ENCODE peak calls at places on chromosome 17, in seven cellular contexts. One of them, this sample, is unnamed.

GRCh38 chr17:77471984-77472836 is 331.4 kb downstream of the SEC14L1 start:
- DNase-seq in Peyer's patch: no peak
- DNase-seq in body of pancreas: no peak
- DNase-seq in IMR-90: peak; percentile 64
- DNase-seq in heart left ventricle: no peak
- DNase-seq in ovary: peak; percentile 67
- DNase-seq in uterus: peak; percentile 82
- DNase-seq in this sample: no peak

GRCh38 chr17:31371511-31372097 is 19.9 kb upstream of the RAB11FIP4 start:
- DNase-seq in ovary: no peak
- DNase-seq in heart left ventricle: no peak
- DNase-seq in body of pancreas: no peak
- DNase-seq in IMR-90: peak; percentile 73
- DNase-seq in uterus: no peak
- DNase-seq in Peyer's patch: no peak
- DNase-seq in this sample: no peak

GRCh38 chr17:2144701-2145100 is 89.8 kb downstream of the HIC1 start:
- DNase-seq in heart left ventricle: no peak
- DNase-seq in body of pancreas: no peak
- DNase-seq in ovary: no peak
- DNase-seq in uterus: no peak
- DNase-seq in IMR-90: no peak
- DNase-seq in Peyer's patch: no peak
- DNase-seq in this sample: no peak

GRCh38 chr17:48240562-48241130 is 133.1 kb downstream of the SNX11 start:
- DNase-seq in Peyer's patch: no peak
- DNase-seq in body of pancreas: no peak
- DNase-seq in IMR-90: peak; percentile 11
- DNase-seq in heart left ventricle: no peak
- DNase-seq in ovary: no peak
- DNase-seq in uterus: no peak
- DNase-seq in this sample: no peak

GRCh38 chr17:61058066-61058465 is 341.6 kb upstream of the TBX2 start:
- DNase-seq in heart left ventricle: no peak
- DNase-seq in IMR-90: no peak
- DNase-seq in body of pancreas: no peak
- DNase-seq in uterus: no peak
- DNase-seq in ovary: no peak
- DNase-seq in Peyer's patch: no peak
- DNase-seq in this sample: no peak

GRCh38 chr17:2337152-2337810 is at the start of gene SGSM2:
- DNase-seq in IMR-90: peak; percentile 34
- DNase-seq in ovary: peak; percentile 79
- DNase-seq in body of pancreas: peak; percentile 59
- DNase-seq in heart left ventricle: peak; percentile 84
- DNase-seq in uterus: peak; percentile 45
- DNase-seq in Peyer's patch: peak; percentile 71
- DNase-seq in this sample: no peak

GRCh38 chr17:77769762-77770161 is 188.7 kb upstream of the TNRC6C start:
- DNase-seq in body of pancreas: no peak
- DNase-seq in IMR-90: no peak
- DNase-seq in Peyer's patch: no peak
- DNase-seq in uterus: no peak
- DNase-seq in ovary: no peak
- DNase-seq in heart left ventricle: no peak
- DNase-seq in this sample: no peak

GRCh38 chr17:58417300-58418092 is at the start of gene RNF43:
- DNase-seq in Peyer's patch: peak; percentile 93
- DNase-seq in body of pancreas: peak; percentile 98
- DNase-seq in heart left ventricle: peak; percentile 79
- DNase-seq in ovary: peak; percentile 77
- DNase-seq in uterus: peak; percentile 92
- DNase-seq in IMR-90: peak; percentile 71
- DNase-seq in this sample: peak; percentile 96

GRCh38 chr17:43316522-43317142 is 82.2 kb upstream of the ARL4D start:
- DNase-seq in IMR-90: no peak
- DNase-seq in ovary: no peak
- DNase-seq in heart left ventricle: no peak
- DNase-seq in body of pancreas: peak; percentile 55
- DNase-seq in Peyer's patch: no peak
- DNase-seq in uterus: no peak
- DNase-seq in this sample: no peak

GRCh38 chr17:61403846-61404701 is 4.4 kb downstream of the TBX2 start:
- DNase-seq in body of pancreas: no peak
- DNase-seq in ovary: peak; percentile 20
- DNase-seq in uterus: peak; percentile 16
- DNase-seq in Peyer's patch: peak; percentile 50
- DNase-seq in IMR-90: peak; percentile 69
- DNase-seq in heart left ventricle: peak; percentile 64
- DNase-seq in this sample: no peak

GRCh38 chr17:20116683-20117309 is 107.6 kb downstream of the SPECC1 start:
- DNase-seq in body of pancreas: peak; percentile 42
- DNase-seq in IMR-90: peak; percentile 41
- DNase-seq in ovary: peak; percentile 43
- DNase-seq in uterus: peak; percentile 56
- DNase-seq in Peyer's patch: no peak
- DNase-seq in heart left ventricle: no peak
- DNase-seq in this sample: no peak

GRCh38 chr17:64275016-64275415 is 12.0 kb upstream of the TEX2 start:
- DNase-seq in IMR-90: no peak
- DNase-seq in ovary: no peak
- DNase-seq in Peyer's patch: no peak
- DNase-seq in body of pancreas: no peak
- DNase-seq in uterus: no peak
- DNase-seq in heart left ventricle: no peak
- DNase-seq in this sample: no peak

GRCh38 chr17:64273006-64273405 is 9.9 kb upstream of the TEX2 start:
- DNase-seq in Peyer's patch: no peak
- DNase-seq in uterus: no peak
- DNase-seq in IMR-90: no peak
- DNase-seq in body of pancreas: no peak
- DNase-seq in ovary: no peak
- DNase-seq in heart left ventricle: no peak
- DNase-seq in this sample: no peak

GRCh38 chr17:64270885-64271284 is 7.8 kb upstream of the TEX2 start:
- DNase-seq in heart left ventricle: no peak
- DNase-seq in uterus: no peak
- DNase-seq in Peyer's patch: no peak
- DNase-seq in IMR-90: no peak
- DNase-seq in body of pancreas: no peak
- DNase-seq in ovary: no peak
- DNase-seq in this sample: no peak

GRCh38 chr17:64264891-64265290 is 1.8 kb upstream of the TEX2 start:
- DNase-seq in body of pancreas: no peak
- DNase-seq in Peyer's patch: no peak
- DNase-seq in heart left ventricle: no peak
- DNase-seq in uterus: no peak
- DNase-seq in ovary: no peak
- DNase-seq in IMR-90: no peak
- DNase-seq in this sample: no peak

GRCh38 chr17:64269687-64270649 is 6.9 kb upstream of the TEX2 start:
- DNase-seq in IMR-90: no peak
- DNase-seq in heart left ventricle: no peak
- DNase-seq in uterus: no peak
- DNase-seq in body of pancreas: no peak
- DNase-seq in ovary: no peak
- DNase-seq in Peyer's patch: no peak
- DNase-seq in this sample: no peak
- TF ChIP-seq POLR2A in IMR-90: no peak
- TF ChIP-seq POLR2A in heart left ventricle: no peak
- TF ChIP-seq POLR2A in uterus: no peak
- TF ChIP-seq POLR2A in body of pancreas: no peak
- TF ChIP-seq POLR2A in ovary: no peak
- TF ChIP-seq POLR2A in Peyer's patch: no peak
- TF ChIP-seq POLR2A in this sample: no peak

GRCh38 chr17:73189417-73190099 is 3.3 kb upstream of the COG1 start:
- DNase-seq in ovary: no peak
- DNase-seq in IMR-90: peak; percentile 76
- DNase-seq in heart left ventricle: no peak
- DNase-seq in Peyer's patch: no peak
- DNase-seq in uterus: no peak
- DNase-seq in body of pancreas: no peak
- DNase-seq in this sample: no peak

GRCh38 chr17:73191443-73192218 is 1.2 kb upstream of the COG1 start:
- DNase-seq in body of pancreas: peak; percentile 73
- DNase-seq in heart left ventricle: no peak
- DNase-seq in Peyer's patch: peak; percentile 81
- DNase-seq in uterus: peak; percentile 65
- DNase-seq in IMR-90: peak; percentile 69
- DNase-seq in ovary: peak; percentile 58
- DNase-seq in this sample: no peak

GRCh38 chr17:73192894-73193701 is at the start of gene COG1:
- DNase-seq in heart left ventricle: peak; percentile 95
- DNase-seq in IMR-90: peak; percentile 84
- DNase-seq in uterus: peak; percentile 87
- DNase-seq in body of pancreas: peak; percentile 89
- DNase-seq in ovary: peak; percentile 79
- DNase-seq in Peyer's patch: peak; percentile 93
- DNase-seq in this sample: peak; percentile 96

GRCh38 chr17:73194514-73195222 is 1.8 kb downstream of the COG1 start:
- DNase-seq in uterus: no peak
- DNase-seq in Peyer's patch: no peak
- DNase-seq in IMR-90: peak; percentile 90
- DNase-seq in body of pancreas: no peak
- DNase-seq in ovary: no peak
- DNase-seq in heart left ventricle: no peak
- DNase-seq in this sample: no peak

DNA sequence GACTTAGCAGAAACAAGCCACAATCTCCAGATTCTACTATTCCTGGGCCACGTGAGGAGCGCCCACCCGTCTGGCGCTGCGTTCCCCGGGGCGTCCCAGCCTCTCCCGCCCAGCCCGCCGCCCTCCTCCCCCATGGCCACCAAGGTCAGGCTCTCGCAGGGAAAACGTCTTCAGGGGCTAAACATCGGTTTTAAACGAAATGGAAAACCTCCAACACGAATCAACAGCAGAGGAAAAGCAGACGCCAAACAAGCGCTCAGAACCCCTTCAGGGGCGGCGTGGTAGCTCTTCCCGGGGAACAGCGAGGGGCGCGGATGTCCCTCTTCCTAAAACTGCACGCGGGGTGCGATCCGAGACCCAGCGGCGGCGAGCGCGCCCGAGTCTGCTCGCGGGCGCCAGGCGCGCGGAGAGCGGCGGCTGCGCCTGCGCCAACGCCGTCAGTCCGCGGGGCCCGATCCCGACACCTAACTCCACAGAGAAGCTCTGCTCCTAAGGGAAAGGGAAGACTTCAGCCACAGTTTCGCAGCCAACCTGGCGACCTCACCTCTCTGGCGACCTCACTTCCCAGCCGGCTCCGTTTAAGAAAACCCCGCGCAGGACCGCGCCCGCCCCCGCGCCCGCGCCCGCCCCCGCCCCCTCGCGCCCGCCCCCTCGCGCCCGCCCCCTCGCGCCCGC is 499 bp upstream of the COG1 start:
- DNase-seq in uterus: peak; percentile 61
- DNase-seq in IMR-90: peak; percentile 65
- DNase-seq in ovary: peak; percentile 76
- DNase-seq in Peyer's patch: peak; percentile 83
- DNase-seq in body of pancreas: peak; percentile 67
- DNase-seq in heart left ventricle: peak; percentile 83
- DNase-seq in this sample: no peak
- TF ChIP-seq POLR2A in uterus: peak; percentile 9
- TF ChIP-seq POLR2A in IMR-90: peak; percentile 46
- TF ChIP-seq POLR2A in ovary: no peak
- TF ChIP-seq POLR2A in Peyer's patch: no peak
- TF ChIP-seq POLR2A in body of pancreas: no peak
- TF ChIP-seq POLR2A in heart left ventricle: peak; percentile 11
- TF ChIP-seq POLR2A in this sample: no peak

GRCh38 chr17:7677388-7678067 is 9.8 kb downstream of the TP53 start:
- DNase-seq in ovary: no peak
- DNase-seq in heart left ventricle: no peak
- DNase-seq in body of pancreas: no peak
- DNase-seq in Peyer's patch: no peak
- DNase-seq in IMR-90: no peak
- DNase-seq in uterus: no peak
- DNase-seq in this sample: no peak

GRCh38 chr17:7676533-7676932 is 10.8 kb downstream of the TP53 start:
- DNase-seq in body of pancreas: no peak
- DNase-seq in uterus: no peak
- DNase-seq in heart left ventricle: no peak
- DNase-seq in Peyer's patch: no peak
- DNase-seq in ovary: no peak
- DNase-seq in IMR-90: no peak
- DNase-seq in this sample: no peak

GRCh38 chr17:7673239-7673638 is 14.1 kb downstream of the TP53 start:
- DNase-seq in IMR-90: no peak
- DNase-seq in uterus: no peak
- DNase-seq in ovary: no peak
- DNase-seq in heart left ventricle: no peak
- DNase-seq in Peyer's patch: peak; percentile 53
- DNase-seq in body of pancreas: peak; percentile 53
- DNase-seq in this sample: no peak

DNA sequence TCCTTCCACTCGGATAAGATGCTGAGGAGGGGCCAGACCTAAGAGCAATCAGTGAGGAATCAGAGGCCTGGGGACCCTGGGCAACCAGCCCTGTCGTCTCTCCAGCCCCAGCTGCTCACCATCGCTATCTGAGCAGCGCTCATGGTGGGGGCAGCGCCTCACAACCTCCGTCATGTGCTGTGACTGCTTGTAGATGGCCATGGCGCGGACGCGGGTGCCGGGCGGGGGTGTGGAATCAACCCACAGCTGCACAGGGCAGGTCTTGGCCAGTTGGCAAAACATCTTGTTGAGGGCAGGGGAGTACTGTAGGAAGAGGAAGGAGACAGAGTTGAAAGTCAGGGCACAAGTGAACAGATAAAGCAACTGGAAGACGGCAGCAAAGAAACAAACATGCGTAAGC is 12.4 kb downstream of the TP53 start:
- DNase-seq in Peyer's patch: no peak
- DNase-seq in body of pancreas: no peak
- DNase-seq in heart left ventricle: no peak
- DNase-seq in ovary: no peak
- DNase-seq in uterus: no peak
- DNase-seq in IMR-90: no peak
- DNase-seq in this sample: no peak
- TF ChIP-seq POLR2A in Peyer's patch: no peak
- TF ChIP-seq POLR2A in body of pancreas: no peak
- TF ChIP-seq POLR2A in heart left ventricle: no peak
- TF ChIP-seq POLR2A in ovary: no peak
- TF ChIP-seq POLR2A in uterus: no peak
- TF ChIP-seq POLR2A in IMR-90: no peak
- TF ChIP-seq POLR2A in this sample: no peak

DNA sequence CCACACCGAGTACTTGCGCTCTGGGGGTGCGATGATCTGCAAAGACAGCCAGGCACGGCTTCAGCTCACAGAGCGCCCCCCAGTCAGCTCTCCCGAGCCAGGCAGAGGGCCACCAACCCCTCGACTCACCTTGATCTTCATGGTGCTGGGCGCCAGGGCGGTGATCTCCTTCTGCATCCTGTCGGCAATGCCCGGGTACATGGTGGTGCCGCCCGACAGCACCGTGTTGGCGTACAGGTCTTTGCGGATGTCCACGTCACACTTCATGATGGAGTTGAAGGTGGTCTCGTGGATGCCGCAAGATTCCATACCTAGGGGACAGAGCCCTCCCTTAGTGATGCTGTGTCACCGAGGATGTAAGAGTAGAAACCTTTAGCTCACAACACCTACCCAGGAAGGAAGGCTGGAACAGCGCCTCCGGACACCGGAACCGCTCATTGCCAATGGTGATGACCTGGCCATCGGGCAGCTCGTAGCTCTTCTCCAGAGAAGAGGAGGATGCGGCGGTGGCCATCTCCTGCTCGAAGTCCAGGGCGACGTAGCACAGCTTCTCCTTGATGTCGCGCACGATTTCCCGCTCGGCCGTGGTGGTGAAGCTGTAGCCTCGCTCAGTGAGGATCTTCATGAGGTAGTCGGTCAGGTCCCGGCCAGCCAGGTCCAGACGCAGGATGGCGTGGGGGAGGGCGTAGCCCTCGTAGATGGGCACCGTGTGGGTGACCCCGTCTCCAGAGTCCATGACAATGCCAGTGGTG is 1.6 kb downstream of the ACTG1 start:
- DNase-seq in ovary: no peak
- DNase-seq in uterus: no peak
- DNase-seq in IMR-90: no peak
- DNase-seq in body of pancreas: peak; percentile 37
- DNase-seq in heart left ventricle: no peak
- DNase-seq in Peyer's patch: peak; percentile 64
- DNase-seq in this sample: no peak
- TF ChIP-seq POLR2A in ovary: no peak
- TF ChIP-seq POLR2A in uterus: no peak
- TF ChIP-seq POLR2A in IMR-90: no peak
- TF ChIP-seq POLR2A in body of pancreas: no peak
- TF ChIP-seq POLR2A in heart left ventricle: no peak
- TF ChIP-seq POLR2A in Peyer's patch: no peak
- TF ChIP-seq POLR2A in this sample: no peak

This sample was measured in esophagus muscularis mucosa.